ENCODE peak calls at places on chromosomes 16 and 17, in six cellular contexts. One of them, this sample, is unnamed.

GRCh38 chr16:31108035-31108793 is at the start of gene BCKDK:
- DNase-seq in brain microvascular endothelial cell: peak; percentile 49
- DNase-seq in A549: peak; percentile 75
- DNase-seq in neural progenitor cell: peak; percentile 83
- DNase-seq in heart right ventricle: peak; percentile 70
- DNase-seq in transverse colon: peak; percentile 77
- DNase-seq in this sample: no peak

GRCh38 chr17:63364387-63364786 is 81.7 kb downstream of the CYB561 start:
- DNase-seq in brain microvascular endothelial cell: no peak
- DNase-seq in A549: no peak
- DNase-seq in neural progenitor cell: no peak
- DNase-seq in heart right ventricle: no peak
- DNase-seq in transverse colon: no peak
- DNase-seq in this sample: no peak

GRCh38 chr16:49484454-49484853 is 110.8 kb downstream of the C16orf78 start:
- DNase-seq in brain microvascular endothelial cell: no peak
- DNase-seq in A549: no peak
- DNase-seq in neural progenitor cell: peak; percentile 86
- DNase-seq in heart right ventricle: peak; percentile 52
- DNase-seq in transverse colon: peak; percentile 76
- DNase-seq in this sample: no peak

GRCh38 chr17:6420173-6420641 is 14.7 kb downstream of the AIPL1 start:
- DNase-seq in brain microvascular endothelial cell: no peak
- DNase-seq in A549: peak; percentile 44
- DNase-seq in neural progenitor cell: peak; percentile 63
- DNase-seq in heart right ventricle: no peak
- DNase-seq in transverse colon: no peak
- DNase-seq in this sample: no peak

GRCh38 chr17:59329558-59330313 is 1.7 kb upstream of the YPEL2 start:
- DNase-seq in brain microvascular endothelial cell: peak; percentile 74
- DNase-seq in A549: peak; percentile 79
- DNase-seq in neural progenitor cell: peak; percentile 93
- DNase-seq in heart right ventricle: peak; percentile 76
- DNase-seq in transverse colon: peak; percentile 66
- DNase-seq in this sample: no peak

GRCh38 chr17:64520359-64520758 is 13.6 kb downstream of the CEP95 start:
- DNase-seq in brain microvascular endothelial cell: no peak
- DNase-seq in A549: no peak
- DNase-seq in neural progenitor cell: no peak
- DNase-seq in heart right ventricle: no peak
- DNase-seq in transverse colon: no peak
- DNase-seq in this sample: no peak

GRCh38 chr17:31136319-31136718 is 41.5 kb downstream of the NF1 start:
- DNase-seq in brain microvascular endothelial cell: no peak
- DNase-seq in A549: peak; percentile 25
- DNase-seq in neural progenitor cell: no peak
- DNase-seq in heart right ventricle: no peak
- DNase-seq in transverse colon: no peak
- DNase-seq in this sample: no peak

GRCh38 chr17:17808706-17809432 is 27.9 kb downstream of the SREBF1 start:
- DNase-seq in brain microvascular endothelial cell: no peak
- DNase-seq in A549: peak; percentile 64
- DNase-seq in neural progenitor cell: peak; percentile 37
- DNase-seq in heart right ventricle: no peak
- DNase-seq in transverse colon: no peak
- DNase-seq in this sample: no peak

GRCh38 chr17:29591737-29592624 is 951 bp upstream of the ANKRD13B start:
- DNase-seq in brain microvascular endothelial cell: peak; percentile 66
- DNase-seq in A549: peak; percentile 95
- DNase-seq in neural progenitor cell: peak; percentile 96
- DNase-seq in heart right ventricle: peak; percentile 88
- DNase-seq in transverse colon: peak; percentile 93
- DNase-seq in this sample: peak; percentile 70

GRCh38 chr17:18219016-18219415 is 6.4 kb upstream of the LLGL1 start:
- DNase-seq in brain microvascular endothelial cell: peak; percentile 35
- DNase-seq in A549: no peak
- DNase-seq in neural progenitor cell: no peak
- DNase-seq in heart right ventricle: no peak
- DNase-seq in transverse colon: no peak
- DNase-seq in this sample: no peak

GRCh38 chr16:78413651-78414050 is 314.2 kb downstream of the WWOX start:
- DNase-seq in brain microvascular endothelial cell: no peak
- DNase-seq in A549: no peak
- DNase-seq in neural progenitor cell: no peak
- DNase-seq in heart right ventricle: no peak
- DNase-seq in transverse colon: no peak
- DNase-seq in this sample: no peak

GRCh38 chr17:68048996-68049395 is 13.5 kb downstream of the KPNA2 start:
- DNase-seq in brain microvascular endothelial cell: no peak
- DNase-seq in A549: peak; percentile 31
- DNase-seq in neural progenitor cell: peak; percentile 15
- DNase-seq in heart right ventricle: no peak
- DNase-seq in transverse colon: no peak
- DNase-seq in this sample: no peak

GRCh38 chr17:77445908-77446535 is 305.3 kb downstream of the SEC14L1 start:
- DNase-seq in brain microvascular endothelial cell: peak; percentile 45
- DNase-seq in A549: no peak
- DNase-seq in neural progenitor cell: no peak
- DNase-seq in heart right ventricle: no peak
- DNase-seq in transverse colon: peak; percentile 82
- DNase-seq in this sample: no peak

DNA sequence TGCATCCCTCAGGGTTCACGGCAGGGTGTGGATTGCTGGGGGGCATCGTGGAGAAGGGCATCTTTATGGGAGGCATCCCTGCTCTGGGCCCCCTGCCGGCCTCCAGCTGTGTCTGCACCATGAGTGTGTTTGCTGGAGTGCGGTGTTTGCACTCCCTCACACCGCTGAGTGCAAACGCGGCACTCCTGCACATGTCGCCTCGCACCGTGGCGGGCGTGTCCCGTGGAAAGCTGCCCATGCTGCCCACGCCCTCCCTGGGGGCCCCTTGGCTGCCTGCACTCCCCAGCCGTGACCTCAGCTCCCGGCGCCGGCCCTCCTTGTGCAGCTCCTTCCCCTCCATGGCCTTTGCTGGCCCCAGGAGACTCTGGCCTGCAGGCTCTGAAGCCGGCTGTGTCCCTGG is 74.6 kb upstream of the ZNF750 start:
- DNase-seq in brain microvascular endothelial cell: no peak
- DNase-seq in A549: no peak
- DNase-seq in neural progenitor cell: no peak
- DNase-seq in heart right ventricle: no peak
- DNase-seq in transverse colon: no peak
- DNase-seq in this sample: no peak
- H3K27ac ChIP-seq in brain microvascular endothelial cell: no peak overlapping the region
- H3K27ac ChIP-seq in A549: no peak overlapping the region
- H3K27ac ChIP-seq in neural progenitor cell: no peak overlapping the region
- H3K27ac ChIP-seq in heart right ventricle: no peak overlapping the region
- H3K27ac ChIP-seq in transverse colon: no peak overlapping the region
- H3K27ac ChIP-seq in this sample: no peak overlapping the region

DNA sequence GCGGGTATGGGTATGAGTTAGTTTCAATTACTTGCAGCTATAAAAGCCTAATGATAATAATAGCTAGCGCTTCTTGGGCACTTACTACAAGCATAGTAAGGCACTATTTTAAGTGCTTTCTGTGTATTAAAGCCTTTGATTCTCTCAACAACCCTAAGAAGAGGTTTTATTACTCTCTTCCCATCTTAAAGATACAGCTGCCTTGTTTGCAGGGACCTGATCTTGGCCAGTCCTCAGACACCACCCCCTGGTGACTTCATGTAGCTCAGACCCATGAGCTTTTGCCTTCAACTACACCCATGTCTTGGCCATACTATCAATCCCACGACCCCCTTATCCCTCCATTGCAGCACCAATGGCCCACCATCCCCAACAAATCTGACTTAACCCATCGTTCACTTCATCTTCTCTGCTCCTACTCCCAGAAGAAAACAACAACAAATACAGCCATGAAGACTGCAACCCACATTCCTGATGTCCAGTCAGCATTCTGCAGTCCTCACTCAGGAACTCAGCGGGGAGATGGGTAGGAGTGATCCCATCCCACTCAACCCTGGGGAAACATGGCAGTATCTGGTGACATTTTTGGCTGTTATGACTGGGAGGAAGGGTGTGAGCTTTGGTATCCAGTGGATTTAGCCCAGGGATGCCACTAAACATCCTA is 4.2 kb downstream of the GGA2 start:
- DNase-seq in brain microvascular endothelial cell: peak; percentile 20
- DNase-seq in A549: no peak
- DNase-seq in neural progenitor cell: peak; percentile 8
- DNase-seq in heart right ventricle: no peak
- DNase-seq in transverse colon: no peak
- DNase-seq in this sample: no peak
- H3K27ac ChIP-seq in brain microvascular endothelial cell: no peak overlapping the region
- H3K27ac ChIP-seq in A549: no peak overlapping the region
- H3K27ac ChIP-seq in neural progenitor cell: peak overlapping the region; percentile 63
- H3K27ac ChIP-seq in heart right ventricle: peak overlapping the region; percentile 10
- H3K27ac ChIP-seq in transverse colon: no peak overlapping the region
- H3K27ac ChIP-seq in this sample: no peak overlapping the region

GRCh38 chr17:48646183-48647102 is 20.3 kb upstream of the HOXB9 start:
- DNase-seq in brain microvascular endothelial cell: no peak
- DNase-seq in A549: peak; percentile 80
- DNase-seq in neural progenitor cell: peak; percentile 42
- DNase-seq in heart right ventricle: no peak
- DNase-seq in transverse colon: peak; percentile 82
- DNase-seq in this sample: no peak
- H3K27ac ChIP-seq in brain microvascular endothelial cell: no peak overlapping the region
- H3K27ac ChIP-seq in A549: peak overlapping the region; percentile 95
- H3K27ac ChIP-seq in neural progenitor cell: no peak overlapping the region
- H3K27ac ChIP-seq in heart right ventricle: no peak overlapping the region
- H3K27ac ChIP-seq in transverse colon: peak overlapping the region; percentile 89
- H3K27ac ChIP-seq in this sample: no peak overlapping the region

DNA sequence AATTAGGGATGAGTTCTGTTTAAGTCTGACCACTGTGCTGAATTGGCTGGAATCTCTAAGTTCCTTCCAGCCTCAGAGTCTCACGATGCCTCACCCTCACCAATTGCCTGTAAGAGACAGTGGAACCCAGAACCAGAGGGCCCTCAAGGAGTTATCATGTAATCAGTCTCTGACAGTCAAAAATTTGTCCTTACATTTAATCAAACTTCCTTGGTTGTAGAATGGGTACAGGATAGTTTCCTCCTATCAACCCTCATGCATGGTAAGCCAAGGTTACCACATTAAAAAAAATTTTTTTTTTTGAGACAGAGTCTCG is 83.2 kb downstream of the CDK5R1 start:
- DNase-seq in brain microvascular endothelial cell: no peak
- DNase-seq in A549: no peak
- DNase-seq in neural progenitor cell: no peak
- DNase-seq in heart right ventricle: no peak
- DNase-seq in transverse colon: no peak
- DNase-seq in this sample: no peak
- H3K27ac ChIP-seq in brain microvascular endothelial cell: no peak overlapping the region
- H3K27ac ChIP-seq in A549: no peak overlapping the region
- H3K27ac ChIP-seq in neural progenitor cell: no peak overlapping the region
- H3K27ac ChIP-seq in heart right ventricle: no peak overlapping the region
- H3K27ac ChIP-seq in transverse colon: no peak overlapping the region
- H3K27ac ChIP-seq in this sample: peak overlapping the region; percentile 98

GRCh38 chr16:57279780-57280638 is 4.5 kb downstream of the PLLP start:
- DNase-seq in brain microvascular endothelial cell: no peak
- DNase-seq in A549: no peak
- DNase-seq in neural progenitor cell: no peak
- DNase-seq in heart right ventricle: no peak
- DNase-seq in transverse colon: no peak
- DNase-seq in this sample: no peak
- H3K27ac ChIP-seq in brain microvascular endothelial cell: no peak overlapping the region
- H3K27ac ChIP-seq in A549: no peak overlapping the region
- H3K27ac ChIP-seq in neural progenitor cell: no peak overlapping the region
- H3K27ac ChIP-seq in heart right ventricle: no peak overlapping the region
- H3K27ac ChIP-seq in transverse colon: no peak overlapping the region
- H3K27ac ChIP-seq in this sample: no peak overlapping the region

GRCh38 chr17:78925662-78926555 is 722 bp upstream of the TIMP2 start:
- DNase-seq in brain microvascular endothelial cell: peak; percentile 86
- DNase-seq in A549: peak; percentile 72
- DNase-seq in neural progenitor cell: peak; percentile 45
- DNase-seq in heart right ventricle: peak; percentile 87
- DNase-seq in transverse colon: peak; percentile 73
- DNase-seq in this sample: no peak
- H3K27ac ChIP-seq in brain microvascular endothelial cell: peak overlapping the region; percentile 35
- H3K27ac ChIP-seq in A549: peak overlapping the region; percentile 97
- H3K27ac ChIP-seq in neural progenitor cell: no peak overlapping the region
- H3K27ac ChIP-seq in heart right ventricle: peak overlapping the region; percentile 96
- H3K27ac ChIP-seq in transverse colon: peak overlapping the region; percentile 94
- H3K27ac ChIP-seq in this sample: no peak overlapping the region

GRCh38 chr16:79599256-79599836 is 1.2 kb downstream of the MAF start:
- DNase-seq in brain microvascular endothelial cell: no peak
- DNase-seq in A549: peak; percentile 31
- DNase-seq in neural progenitor cell: peak; percentile 74
- DNase-seq in heart right ventricle: peak; percentile 11
- DNase-seq in transverse colon: no peak
- DNase-seq in this sample: peak; percentile 36

GRCh38 chr16:79595916-79596450 is 4.6 kb downstream of the MAF start:
- DNase-seq in brain microvascular endothelial cell: no peak
- DNase-seq in A549: no peak
- DNase-seq in neural progenitor cell: no peak
- DNase-seq in heart right ventricle: no peak
- DNase-seq in transverse colon: no peak
- DNase-seq in this sample: no peak

GRCh38 chr16:79598341-79599181 is 2.0 kb downstream of the MAF start:
- DNase-seq in brain microvascular endothelial cell: peak; percentile 45
- DNase-seq in A549: peak; percentile 66
- DNase-seq in neural progenitor cell: peak; percentile 87
- DNase-seq in heart right ventricle: peak; percentile 55
- DNase-seq in transverse colon: peak; percentile 41
- DNase-seq in this sample: peak; percentile 49

GRCh38 chr16:79597277-79597676 is 3.3 kb downstream of the MAF start:
- DNase-seq in brain microvascular endothelial cell: no peak
- DNase-seq in A549: no peak
- DNase-seq in neural progenitor cell: no peak
- DNase-seq in heart right ventricle: no peak
- DNase-seq in transverse colon: no peak
- DNase-seq in this sample: no peak

DNA sequence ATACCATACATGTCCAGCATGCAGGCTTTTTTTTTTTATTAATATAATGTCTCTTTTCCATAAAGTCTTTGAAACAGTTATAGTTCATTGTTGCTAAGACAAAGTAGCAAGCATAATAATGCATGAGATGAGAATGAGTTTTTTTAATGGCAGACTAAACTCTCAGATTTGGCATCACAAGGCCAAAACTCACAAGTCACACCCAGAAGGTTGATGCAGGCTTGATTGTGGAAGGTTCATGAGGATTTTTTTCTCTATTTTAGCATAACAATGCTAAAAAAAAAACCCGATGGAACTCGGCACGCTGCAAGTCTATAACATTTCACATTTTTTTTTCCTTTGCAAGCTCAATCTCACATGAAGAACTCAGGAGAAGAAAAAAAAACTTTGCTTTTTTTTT is 2.8 kb downstream of the MAF start:
- DNase-seq in brain microvascular endothelial cell: no peak
- DNase-seq in A549: no peak
- DNase-seq in neural progenitor cell: no peak
- DNase-seq in heart right ventricle: no peak
- DNase-seq in transverse colon: no peak
- DNase-seq in this sample: no peak
- H3K27ac ChIP-seq in brain microvascular endothelial cell: no peak overlapping the region
- H3K27ac ChIP-seq in A549: no peak overlapping the region
- H3K27ac ChIP-seq in neural progenitor cell: no peak overlapping the region
- H3K27ac ChIP-seq in heart right ventricle: peak overlapping the region; percentile 55
- H3K27ac ChIP-seq in transverse colon: peak overlapping the region; percentile 82
- H3K27ac ChIP-seq in this sample: no peak overlapping the region

This sample was measured in foreskin keratinocyte.